ENCODE peak calls at places on chromosomes 13 and 19, in five cellular contexts. B is GM06990; G is activated naive CD8-positive, alpha-beta T cell treated with anti-CD3 and anti-CD28 coated beads for 36 hours; R is RCC 7860; D is epithelial cell of esophagus. A is an unnamed sample.

GRCh38 chr13:49679244-49679643 is 12.0 kb downstream of the EBPL start:
- DNase-seq in B (no peak), G (no peak), R (no peak), D (peak), A (peak)

GRCh38 chr19:18364826-18365528 is 21.0 kb upstream of the GDF15 start:
- DNase-seq in B (no peak), G (no peak), R (peak), D (peak), A (no peak)

GRCh38 chr13:23679214-23679613 is 109.0 kb downstream of the TNFRSF19 start:
- DNase-seq in B (no peak), G (no peak), R (peak), D (peak), A (peak)

GRCh38 chr13:99969934-99970760 is 1.4 kb downstream of the ZIC5 start:
- DNase-seq in B (no peak), G (peak), R (peak), D (no peak), A (peak)

GRCh38 chr19:55460670-55461258 is 678 bp downstream of the ISOC2 start:
- DNase-seq in B (peak), G (peak), R (no peak), D (peak), A (peak)

GRCh38 chr19:15595069-15595468 is 19.9 kb upstream of the CYP4F8 start:
- DNase-seq in B (no peak), G (no peak), R (peak), D (peak), A (no peak)

GRCh38 chr19:41479757-41480191 is 36.8 kb downstream of the ERICH4 start:
- DNase-seq in B (no peak), G (no peak), R (no peak), D (peak), A (no peak)

GRCh38 chr19:36051236-36051635 is 2.8 kb downstream of the THAP8 start:
- DNase-seq in B (no peak), G (no peak), R (no peak), D (peak), A (no peak)

GRCh38 chr19:51830263-51830662 is 35.3 kb downstream of the FPR3 start:
- DNase-seq in B (no peak), G (no peak), R (no peak), D (peak), A (no peak)

GRCh38 chr19:54014920-54015560 is 23.6 kb downstream of the CACNG6 start:
- DNase-seq in B (no peak), G (no peak), R (no peak), D (no peak), A (no peak)

GRCh38 chr13:46720189-46720588 is 76.8 kb downstream of the ESD start:
- DNase-seq in B (peak), G (no peak), R (no peak), D (no peak), A (no peak)

GRCh38 chr13:112455476-112456059 is 79.4 kb downstream of the SPACA7 start:
- DNase-seq in B (no peak), G (no peak), R (no peak), D (no peak), A (no peak)

GRCh38 chr19:34430738-34431625 is 2.8 kb downstream of the UBA2 start:
- DNase-seq in B (no peak), G (peak), R (no peak), D (peak), A (peak)

GRCh38 chr13:91539458-91540156 is 141.2 kb downstream of the GPC5 start:
- DNase-seq in B (no peak), G (no peak), R (no peak), D (no peak), A (no peak)

GRCh38 chr13:31105020-31105800 is 56.5 kb downstream of the HSPH1 start:
- DNase-seq in B (no peak), G (no peak), R (no peak), D (no peak), A (no peak)

GRCh38 chr19:14479985-14480694 is 5.0 kb upstream of the PTGER1 start:
- DNase-seq in B (peak), G (peak), R (no peak), D (peak), A (peak)

GRCh38 chr13:26719356-26719945 is 41.1 kb downstream of the GPR12 start:
- DNase-seq in B (no peak), G (no peak), R (no peak), D (no peak), A (no peak)

GRCh38 chr13:58434943-58435342 is 803.4 kb downstream of the PCDH17 start:
- DNase-seq in B (no peak), G (no peak), R (no peak), D (no peak), A (no peak)

GRCh38 chr13:50684366-50684765 is 159.1 kb downstream of the DLEU7 start:
- DNase-seq in B (no peak), G (no peak), R (no peak), D (no peak), A (no peak)

GRCh38 chr19:55113570-55114039 is 3.8 kb downstream of the PPP1R12C start:
- DNase-seq in B (no peak), G (no peak), R (peak), D (no peak), A (no peak)

GRCh38 chr13:113758651-113759524 is at the start of gene TMEM255B:
- DNase-seq in B (peak), G (peak), R (no peak), D (peak), A (peak)

GRCh38 chr19:18322318-18322758 is 538 bp downstream of the LSM4 start:
- DNase-seq in B (no peak), G (peak), R (peak), D (peak), A (peak)